ENCODE peak calls at places on chromosomes 13 and 19, in ten cellular contexts. A, V, F, U, X, Q, W, N, M and D are unnamed samples.

GRCh38 chr19:5578094-5578846 is 10.5 kb upstream of the TINCR start:
- DNase-seq in N (peak), A (peak), W (peak), X (peak), Q (peak), F (peak), U (peak), M (peak), V (peak), D (peak)

GRCh38 chr19:51138549-51138979 is 3.5 kb upstream of the SIGLEC7 start:
- DNase-seq in M (no peak), A (no peak), U (no peak), N (no peak), Q (no peak), F (no peak), V (no peak), W (peak), X (no peak), D (no peak)

GRCh38 chr13:30408319-30409101 is 13.8 kb upstream of the UBE2L5 start:
- DNase-seq in W (peak), N (peak), A (peak), Q (peak), U (peak), F (peak), V (peak), M (peak), X (peak), D (peak)

GRCh38 chr19:51572908-51573307 is 1.8 kb downstream of the ZNF175 start:
- DNase-seq in W (no peak), V (no peak), U (no peak), A (no peak), Q (no peak), N (no peak), X (no peak), M (no peak), F (no peak), D (no peak)

GRCh38 chr19:40249781-40250180 is 23.3 kb upstream of the CCNP start:
- DNase-seq in M (no peak), V (no peak), F (no peak), A (no peak), W (no peak), Q (no peak), X (no peak), N (no peak), U (no peak), D (no peak)

GRCh38 chr19:48961673-48962028 is 3.5 kb upstream of the FTL start:
- DNase-seq in Q (no peak), F (no peak), X (no peak), V (no peak), A (no peak), W (no peak), M (no peak), N (no peak), U (no peak), D (no peak)

GRCh38 chr19:42290523-42291436 is 11.2 kb upstream of the PRR19 start:
- DNase-seq in A (peak), X (no peak), V (no peak), U (peak), M (peak), F (no peak), Q (peak), N (no peak), W (no peak), D (peak)

GRCh38 chr13:36089130-36089529 is 42.1 kb downstream of the DCLK1 start:
- DNase-seq in A (no peak), U (no peak), N (no peak), X (no peak), Q (no peak), F (no peak), V (no peak), M (no peak), W (no peak), D (no peak)

GRCh38 chr19:1992759-1993260 is 22.7 kb downstream of the BTBD2 start:
- DNase-seq in M (no peak), N (no peak), W (no peak), X (peak), Q (no peak), F (no peak), A (no peak), V (no peak), U (no peak), D (no peak)

GRCh38 chr19:47657719-47658118 is 48.8 kb downstream of the BICRA start:
- DNase-seq in A (no peak), Q (no peak), F (no peak), N (no peak), M (no peak), U (no peak), X (peak), V (no peak), W (no peak), D (peak)

GRCh38 chr19:45306040-45306439 is 16.6 kb downstream of the CKM start:
- DNase-seq in V (no peak), X (no peak), M (no peak), Q (no peak), A (no peak), N (no peak), W (no peak), F (no peak), U (no peak), D (no peak)

GRCh38 chr13:100544866-100545683 is 43.5 kb downstream of the GGACT start:
- DNase-seq in F (peak), A (peak), W (no peak), Q (no peak), N (no peak), X (no peak), V (no peak), M (no peak), U (no peak), D (no peak)

GRCh38 chr19:17902701-17903100 is 30.1 kb upstream of the CCDC124 start:
- DNase-seq in Q (no peak), X (no peak), M (no peak), U (no peak), V (no peak), A (no peak), W (no peak), N (no peak), F (no peak), D (no peak)

GRCh38 chr19:2487780-2488330 is 11.9 kb downstream of the GADD45B start:
- DNase-seq in X (no peak), V (peak), A (no peak), W (no peak), U (peak), F (no peak), N (no peak), M (no peak), Q (no peak), D (peak)

GRCh38 chr19:8630796-8631424 is 477 bp downstream of the NFILZ start:
- DNase-seq in W (no peak), X (no peak), M (no peak), F (no peak), Q (no peak), N (no peak), U (no peak), A (no peak), V (no peak), D (no peak)

GRCh38 chr19:17721821-17722220 is 2.5 kb downstream of the MAP1S start:
- DNase-seq in Q (no peak), U (no peak), A (no peak), M (no peak), V (no peak), N (no peak), F (no peak), W (peak), X (no peak), D (no peak)

GRCh38 chr13:41465215-41465907 is 8.0 kb downstream of the RGCC start:
- DNase-seq in F (no peak), X (no peak), Q (no peak), M (no peak), A (peak), N (peak), U (no peak), W (peak), V (peak), D (no peak)

GRCh38 chr13:59133903-59134302 is 1029.8 kb downstream of the DIAPH3 start:
- DNase-seq in X (no peak), N (no peak), U (no peak), V (no peak), W (no peak), M (no peak), A (no peak), F (no peak), Q (no peak), D (no peak)

GRCh38 chr13:113579686-113580085 is 4.9 kb upstream of the TFDP1 start:
- DNase-seq in Q (no peak), N (no peak), F (no peak), V (no peak), U (no peak), W (peak), M (no peak), X (no peak), A (no peak), D (no peak)

GRCh38 chr13:29369060-29369743 is 226.3 kb downstream of the SLC7A1 start:
- DNase-seq in X (peak), Q (peak), F (peak), U (no peak), A (no peak), M (no peak), W (no peak), V (no peak), N (no peak), D (peak)

GRCh38 chr19:17070421-17070820 is 4.8 kb downstream of the HAUS8 start:
- DNase-seq in X (no peak), N (no peak), F (no peak), W (no peak), Q (no peak), A (no peak), M (no peak), U (no peak), V (no peak), D (no peak)

GRCh38 chr13:109095126-109095525 is 465.7 kb downstream of the MYO16 start:
- DNase-seq in W (no peak), N (no peak), X (no peak), A (no peak), M (no peak), F (no peak), U (no peak), Q (no peak), V (no peak), D (no peak)

GRCh38 chr19:13610042-13610691 is 103.9 kb upstream of the CACNA1A start:
- DNase-seq in F (peak), A (no peak), N (no peak), U (no peak), X (peak), M (no peak), V (no peak), Q (no peak), W (no peak), D (no peak)

GRCh38 chr13:93450226-93450625 is 223.6 kb downstream of the GPC6 start:
- DNase-seq in X (no peak), M (no peak), Q (no peak), F (no peak), A (no peak), U (no peak), V (no peak), W (no peak), N (no peak), D (no peak)

GRCh38 chr19:38417544-38418506 is 8.2 kb downstream of the RASGRP4 start:
- DNase-seq in U (peak), X (peak), N (no peak), V (peak), F (no peak), A (peak), Q (peak), M (no peak), W (peak), D (peak)

GRCh38 chr13:87078947-87079795 is 592.0 kb upstream of the SLITRK5 start:
- DNase-seq in Q (no peak), N (no peak), A (no peak), X (no peak), W (no peak), V (no peak), U (no peak), F (no peak), M (no peak), D (no peak)

GRCh38 chr19:30419581-30420180 is 47.5 kb downstream of the ZNF536 start:
- DNase-seq in M (no peak), W (no peak), A (no peak), Q (no peak), N (no peak), F (no peak), U (peak), X (no peak), V (no peak), D (no peak)

GRCh38 chr19:2619076-2619475 is 83.4 kb downstream of the GNG7 start:
- DNase-seq in N (no peak), W (no peak), F (no peak), U (no peak), A (no peak), Q (no peak), M (no peak), V (no peak), X (no peak), D (peak)

GRCh38 chr13:48656621-48657020 is 2.9 kb downstream of the CYSLTR2 start:
- DNase-seq in Q (no peak), M (no peak), W (no peak), F (no peak), V (no peak), X (no peak), U (no peak), N (no peak), A (no peak), D (no peak)

GRCh38 chr19:31591258-31591657 is 242.0 kb upstream of the TSHZ3 start:
- DNase-seq in N (no peak), Q (no peak), X (no peak), V (no peak), A (peak), W (no peak), U (no peak), M (no peak), F (no peak), D (no peak)

GRCh38 chr19:17419154-17419490 is 725 bp upstream of the MVB12A start:
- DNase-seq in W (no peak), X (no peak), N (no peak), M (no peak), U (no peak), V (no peak), A (no peak), F (no peak), Q (no peak), D (no peak)

GRCh38 chr13:70568571-70568970 is 460.3 kb upstream of the KLHL1 start:
- DNase-seq in W (no peak), U (no peak), Q (peak), F (peak), X (peak), N (no peak), V (no peak), M (no peak), A (no peak), D (peak)

GRCh38 chr13:98022210-98022609 is 68.7 kb downstream of the IPO5 start:
- DNase-seq in X (no peak), N (no peak), W (no peak), F (peak), U (no peak), V (no peak), Q (no peak), M (no peak), A (no peak), D (no peak)

GRCh38 chr13:76148926-76149325 is 512.8 kb downstream of the LMO7 start:
- DNase-seq in N (no peak), W (no peak), Q (no peak), V (no peak), X (peak), F (no peak), M (no peak), A (no peak), U (no peak), D (no peak)

GRCh38 chr19:41407271-41407670 is 9.7 kb downstream of the BCKDHA start:
- DNase-seq in W (no peak), M (no peak), F (peak), A (no peak), U (no peak), X (no peak), N (no peak), V (no peak), Q (no peak), D (no peak)